ENCODE peak calls at places on chromosomes 11 and 22, in eight cellular contexts. One of them, this sample, is unnamed.

GRCh38 chr22:31286360-31287255 is 5.7 kb downstream of the PIK3IP1 start:
- DNase-seq in ovary: no peak
- DNase-seq in IMR-90: no peak
- DNase-seq in sigmoid colon: peak
- DNase-seq in breast epithelium: no peak
- DNase-seq in uterus: peak
- DNase-seq in A549: no peak
- DNase-seq in heart left ventricle: no peak
- DNase-seq in this sample: peak

GRCh38 chr11:121249039-121249663 is 43.4 kb upstream of the SC5D start:
- DNase-seq in ovary: no peak
- DNase-seq in IMR-90: peak
- DNase-seq in sigmoid colon: no peak
- DNase-seq in breast epithelium: no peak
- DNase-seq in uterus: no peak
- DNase-seq in A549: peak
- DNase-seq in heart left ventricle: no peak
- DNase-seq in this sample: no peak

GRCh38 chr22:50521710-50522109 is 3.7 kb downstream of the SCO2 start:
- DNase-seq in ovary: no peak
- DNase-seq in IMR-90: no peak
- DNase-seq in sigmoid colon: no peak
- DNase-seq in breast epithelium: no peak
- DNase-seq in uterus: no peak
- DNase-seq in A549: no peak
- DNase-seq in heart left ventricle: no peak
- DNase-seq in this sample: no peak

GRCh38 chr22:49686495-49687219 is 141.0 kb downstream of the BRD1 start:
- DNase-seq in ovary: no peak
- DNase-seq in IMR-90: no peak
- DNase-seq in sigmoid colon: peak
- DNase-seq in breast epithelium: no peak
- DNase-seq in uterus: no peak
- DNase-seq in A549: no peak
- DNase-seq in heart left ventricle: no peak
- DNase-seq in this sample: no peak

GRCh38 chr11:17229481-17230152 is 21.8 kb upstream of the PIK3C2A start:
- DNase-seq in ovary: no peak
- DNase-seq in IMR-90: no peak
- DNase-seq in sigmoid colon: no peak
- DNase-seq in breast epithelium: no peak
- DNase-seq in uterus: no peak
- DNase-seq in A549: no peak
- DNase-seq in heart left ventricle: no peak
- DNase-seq in this sample: no peak

GRCh38 chr11:74909363-74909762 is 39.5 kb downstream of the XRRA1 start:
- DNase-seq in ovary: no peak
- DNase-seq in IMR-90: no peak
- DNase-seq in sigmoid colon: no peak
- DNase-seq in breast epithelium: no peak
- DNase-seq in uterus: no peak
- DNase-seq in A549: no peak
- DNase-seq in heart left ventricle: no peak
- DNase-seq in this sample: no peak

GRCh38 chr11:20668844-20669832 is at the start of gene NELL1:
- DNase-seq in ovary: no peak
- DNase-seq in IMR-90: no peak
- DNase-seq in sigmoid colon: no peak
- DNase-seq in breast epithelium: no peak
- DNase-seq in uterus: no peak
- DNase-seq in A549: no peak
- DNase-seq in heart left ventricle: no peak
- DNase-seq in this sample: no peak

GRCh38 chr11:110078923-110079544 is 14.2 kb upstream of the ZC3H12C start:
- DNase-seq in ovary: no peak
- DNase-seq in IMR-90: no peak
- DNase-seq in sigmoid colon: no peak
- DNase-seq in breast epithelium: no peak
- DNase-seq in uterus: no peak
- DNase-seq in A549: no peak
- DNase-seq in heart left ventricle: no peak
- DNase-seq in this sample: no peak

GRCh38 chr11:116892374-116892773 is 55.0 kb upstream of the APOA1 start:
- DNase-seq in ovary: no peak
- DNase-seq in IMR-90: no peak
- DNase-seq in sigmoid colon: no peak
- DNase-seq in breast epithelium: no peak
- DNase-seq in uterus: no peak
- DNase-seq in A549: no peak
- DNase-seq in heart left ventricle: no peak
- DNase-seq in this sample: no peak

GRCh38 chr22:24380220-24381218 is 46.9 kb upstream of the ADORA2A start:
- DNase-seq in ovary: no peak
- DNase-seq in IMR-90: no peak
- DNase-seq in sigmoid colon: no peak
- DNase-seq in breast epithelium: no peak
- DNase-seq in uterus: no peak
- DNase-seq in A549: no peak
- DNase-seq in heart left ventricle: no peak
- DNase-seq in this sample: no peak

GRCh38 chr22:19429950-19430889 is 1.3 kb downstream of the HIRA start:
- DNase-seq in ovary: no peak
- DNase-seq in IMR-90: peak
- DNase-seq in sigmoid colon: no peak
- DNase-seq in breast epithelium: no peak
- DNase-seq in uterus: no peak
- DNase-seq in A549: no peak
- DNase-seq in heart left ventricle: no peak
- DNase-seq in this sample: peak

GRCh38 chr11:60658409-60658808 is 41.0 kb upstream of the MS4A8 start:
- DNase-seq in ovary: no peak
- DNase-seq in IMR-90: no peak
- DNase-seq in sigmoid colon: no peak
- DNase-seq in breast epithelium: no peak
- DNase-seq in uterus: no peak
- DNase-seq in A549: no peak
- DNase-seq in heart left ventricle: no peak
- DNase-seq in this sample: no peak

GRCh38 chr11:60657880-60658279 is 41.5 kb upstream of the MS4A8 start:
- DNase-seq in ovary: no peak
- DNase-seq in IMR-90: no peak
- DNase-seq in sigmoid colon: no peak
- DNase-seq in breast epithelium: no peak
- DNase-seq in uterus: no peak
- DNase-seq in A549: no peak
- DNase-seq in heart left ventricle: no peak
- DNase-seq in this sample: no peak
- H3K27ac ChIP-seq in ovary: no peak
- H3K27ac ChIP-seq in IMR-90: no peak
- H3K27ac ChIP-seq in sigmoid colon: no peak
- H3K27ac ChIP-seq in breast epithelium: peak
- H3K27ac ChIP-seq in uterus: no peak
- H3K27ac ChIP-seq in A549: no peak
- H3K27ac ChIP-seq in heart left ventricle: no peak
- H3K27ac ChIP-seq in this sample: no peak

GRCh38 chr22:21641795-21642583 is at the start of gene SDF2L1:
- DNase-seq in ovary: peak
- DNase-seq in IMR-90: peak
- DNase-seq in sigmoid colon: peak
- DNase-seq in breast epithelium: peak
- DNase-seq in uterus: peak
- DNase-seq in A549: peak
- DNase-seq in heart left ventricle: peak
- DNase-seq in this sample: peak
- TF ChIP-seq POLR2A in ovary: peak
- TF ChIP-seq POLR2A in IMR-90: peak
- TF ChIP-seq POLR2A in sigmoid colon: no peak
- TF ChIP-seq POLR2A in breast epithelium: no peak
- TF ChIP-seq POLR2A in uterus: no peak
- TF ChIP-seq POLR2A in A549: peak
- TF ChIP-seq POLR2A in heart left ventricle: no peak
- TF ChIP-seq POLR2A in this sample: peak

DNA sequence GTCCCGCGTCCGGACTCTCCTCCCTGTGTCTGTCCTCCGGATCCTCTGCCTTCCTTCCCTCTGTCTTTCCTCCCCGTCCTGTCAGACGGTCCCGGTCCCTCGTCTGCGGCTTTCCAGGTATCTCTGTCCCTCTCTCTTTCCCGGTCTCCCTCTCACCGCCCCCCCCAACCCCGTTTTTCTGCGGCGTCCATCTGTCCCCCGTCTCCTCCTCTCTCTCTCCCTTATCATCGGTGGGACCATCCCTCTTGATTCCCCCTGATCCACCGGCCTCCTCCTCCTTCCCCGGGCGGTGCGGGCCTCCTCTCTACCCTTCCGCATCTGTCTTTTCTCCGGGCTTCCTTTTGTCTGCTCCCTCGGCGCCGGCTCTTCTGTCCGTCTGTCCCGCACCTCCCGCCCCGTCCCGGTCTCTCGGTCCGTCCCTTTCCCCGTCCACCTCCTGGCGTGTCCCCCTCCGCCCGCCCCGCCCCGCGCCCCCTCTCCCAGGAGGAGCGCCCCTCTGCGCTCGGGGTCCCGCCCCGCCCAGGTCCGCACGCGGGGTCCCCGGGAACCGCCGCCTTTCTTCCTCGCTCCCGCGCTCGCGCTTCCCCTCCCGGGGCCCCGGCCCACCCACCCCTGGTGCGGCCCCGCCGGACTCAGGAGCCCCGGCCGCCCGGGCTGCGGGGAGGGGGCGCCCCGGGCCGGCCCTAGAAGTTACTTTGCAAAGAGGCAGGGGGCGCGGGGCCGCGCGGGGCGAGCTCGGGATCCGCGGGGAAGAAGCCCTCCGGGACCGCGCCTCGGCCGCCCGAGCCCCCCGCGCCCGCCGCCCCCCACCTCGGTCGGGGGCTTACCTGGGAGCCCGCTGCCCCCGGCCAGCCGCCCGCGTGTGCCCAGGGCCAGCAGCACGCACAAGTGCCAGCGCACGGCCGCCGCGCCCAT is 568 bp downstream of the SCUBE1 start:
- DNase-seq in ovary: no peak
- DNase-seq in IMR-90: no peak
- DNase-seq in sigmoid colon: no peak
- DNase-seq in breast epithelium: no peak
- DNase-seq in uterus: no peak
- DNase-seq in A549: no peak
- DNase-seq in heart left ventricle: no peak
- DNase-seq in this sample: no peak
- H3K4me3 ChIP-seq in ovary: peak
- H3K4me3 ChIP-seq in IMR-90: no peak
- H3K4me3 ChIP-seq in sigmoid colon: peak
- H3K4me3 ChIP-seq in breast epithelium: peak
- H3K4me3 ChIP-seq in uterus: peak
- H3K4me3 ChIP-seq in A549: peak
- H3K4me3 ChIP-seq in heart left ventricle: no peak
- H3K4me3 ChIP-seq in this sample: peak

DNA sequence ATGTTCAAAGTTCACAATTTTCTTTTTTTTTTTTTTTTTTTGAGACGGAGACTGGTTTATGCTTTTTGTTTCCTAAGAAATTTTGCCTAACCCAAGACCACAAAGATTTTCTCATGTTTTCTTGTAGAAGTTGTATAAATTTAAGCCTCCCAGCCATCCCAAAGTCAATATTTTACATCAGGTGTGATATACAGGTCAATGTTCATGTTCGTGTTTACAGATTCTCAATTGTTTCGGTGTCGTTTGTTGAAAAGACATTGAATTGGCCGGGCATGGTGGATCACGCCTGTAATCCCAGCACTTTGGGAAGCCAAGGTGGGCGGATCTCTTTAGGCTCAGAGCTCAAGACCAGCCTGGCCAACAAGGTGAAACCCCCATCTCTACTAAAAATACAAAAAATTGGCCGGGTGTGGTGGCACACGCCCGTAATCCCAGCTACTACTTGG is 15.4 kb downstream of the FRMD8 start:
- DNase-seq in ovary: no peak
- DNase-seq in IMR-90: no peak
- DNase-seq in sigmoid colon: no peak
- DNase-seq in breast epithelium: no peak
- DNase-seq in uterus: no peak
- DNase-seq in A549: no peak
- DNase-seq in heart left ventricle: no peak
- DNase-seq in this sample: no peak
- H3K27ac ChIP-seq in ovary: no peak
- H3K27ac ChIP-seq in IMR-90: no peak
- H3K27ac ChIP-seq in sigmoid colon: no peak
- H3K27ac ChIP-seq in breast epithelium: no peak
- H3K27ac ChIP-seq in uterus: no peak
- H3K27ac ChIP-seq in A549: no peak
- H3K27ac ChIP-seq in heart left ventricle: no peak
- H3K27ac ChIP-seq in this sample: no peak

DNA sequence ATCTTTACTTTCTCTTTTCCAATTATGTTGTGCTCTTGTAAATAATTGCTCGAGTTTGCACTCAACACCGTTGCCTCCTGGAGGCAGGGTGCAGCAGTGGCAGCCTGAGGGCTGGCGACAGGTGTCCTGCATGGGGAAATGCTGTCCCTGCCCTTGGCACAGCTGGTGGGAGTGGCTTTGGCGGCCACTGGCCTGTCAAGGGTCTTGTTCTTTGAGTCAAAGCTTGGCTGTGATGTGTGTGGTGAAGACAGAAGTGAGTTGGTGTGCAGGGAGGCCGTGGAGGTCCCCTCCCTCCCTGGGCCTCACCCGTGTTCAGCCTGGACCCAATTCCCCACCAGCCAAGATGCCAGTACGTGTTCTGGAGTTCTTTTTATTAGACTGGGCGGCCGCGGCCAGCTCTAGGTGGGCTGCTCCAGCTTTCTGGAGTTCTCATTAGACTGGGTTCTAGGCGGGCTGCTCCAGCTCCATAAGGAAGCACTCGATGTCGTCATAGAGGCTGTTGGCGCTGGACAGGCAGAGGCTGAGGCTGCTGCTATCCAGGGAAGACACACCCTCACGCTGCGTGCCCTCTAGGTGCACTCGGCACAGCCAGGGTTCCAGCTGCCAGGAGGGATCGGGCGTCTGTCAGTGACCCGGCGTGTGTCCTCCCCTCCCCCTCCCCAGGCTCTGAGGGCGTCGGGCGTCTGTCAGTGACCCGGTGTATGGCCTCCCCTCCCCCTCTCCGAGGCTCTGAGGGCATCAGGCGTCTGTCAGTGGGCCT is 3.4 kb downstream of the IRF7 start:
- DNase-seq in ovary: no peak
- DNase-seq in IMR-90: peak
- DNase-seq in sigmoid colon: no peak
- DNase-seq in breast epithelium: no peak
- DNase-seq in uterus: no peak
- DNase-seq in A549: peak
- DNase-seq in heart left ventricle: no peak
- DNase-seq in this sample: no peak
- TF ChIP-seq POLR2A in ovary: no peak
- TF ChIP-seq POLR2A in IMR-90: no peak
- TF ChIP-seq POLR2A in sigmoid colon: no peak
- TF ChIP-seq POLR2A in breast epithelium: no peak
- TF ChIP-seq POLR2A in uterus: no peak
- TF ChIP-seq POLR2A in A549: no peak
- TF ChIP-seq POLR2A in heart left ventricle: no peak
- TF ChIP-seq POLR2A in this sample: no peak

DNA sequence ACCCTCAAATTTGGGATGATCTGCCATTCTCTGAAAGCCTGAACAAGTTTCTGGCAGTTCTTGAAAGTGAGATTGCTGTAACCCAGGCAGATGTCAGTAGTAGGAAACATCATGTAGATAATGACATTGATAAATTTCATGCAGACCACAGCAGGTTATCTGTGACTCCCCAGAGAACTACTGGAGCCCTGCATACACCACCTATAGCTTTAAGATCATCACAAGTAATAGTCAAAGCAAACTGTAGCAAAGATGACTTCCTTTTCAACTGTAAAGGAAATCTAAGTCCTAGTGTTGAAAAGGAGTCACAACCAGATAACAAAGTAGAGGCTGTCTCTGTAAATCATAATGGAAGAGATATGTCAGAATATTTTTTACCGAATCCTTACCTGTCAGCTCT is 31.0 kb downstream of the DDIAS start:
- DNase-seq in ovary: no peak
- DNase-seq in IMR-90: no peak
- DNase-seq in sigmoid colon: no peak
- DNase-seq in breast epithelium: no peak
- DNase-seq in uterus: no peak
- DNase-seq in A549: no peak
- DNase-seq in heart left ventricle: no peak
- DNase-seq in this sample: no peak
- H3K4me3 ChIP-seq in ovary: no peak
- H3K4me3 ChIP-seq in IMR-90: no peak
- H3K4me3 ChIP-seq in sigmoid colon: no peak
- H3K4me3 ChIP-seq in breast epithelium: no peak
- H3K4me3 ChIP-seq in uterus: no peak
- H3K4me3 ChIP-seq in A549: no peak
- H3K4me3 ChIP-seq in heart left ventricle: no peak
- H3K4me3 ChIP-seq in this sample: no peak

This sample was measured in Peyer's patch.